ENCODE peak calls at places on chromosomes 16 and 17, in ten cellular contexts. One of them, this sample, is unnamed. For H3K36me3 and H3K27me3, the result is how much of the 10 kb centered on the place peaks cover.

GRCh38 chr17:40803617-40804082 is 3.9 kb upstream of the KRT28 start:
- DNase-seq in breast epithelium: peak
- DNase-seq in A673: peak
- DNase-seq in hepatocyte: peak
- DNase-seq in H7: peak
- DNase-seq in mammary epithelial cell: peak
- DNase-seq in CD8-positive, alpha-beta T cell: peak
- DNase-seq in neuronal stem cell: peak
- DNase-seq in psoas muscle: peak
- DNase-seq in aorta: peak
- DNase-seq in this sample: no peak

GRCh38 chr17:65078441-65079160 is 22.1 kb upstream of the GNA13 start:
- DNase-seq in mammary epithelial cell: peak
- DNase-seq in aorta: no peak
- DNase-seq in hepatocyte: no peak
- DNase-seq in breast epithelium: no peak
- DNase-seq in neuronal stem cell: no peak
- DNase-seq in H7: no peak
- DNase-seq in CD8-positive, alpha-beta T cell: no peak
- DNase-seq in psoas muscle: no peak
- DNase-seq in A673: no peak
- DNase-seq in this sample: peak

GRCh38 chr17:33647976-33648375 is 354.9 kb upstream of the ASIC2 start:
- DNase-seq in breast epithelium: no peak
- DNase-seq in A673: peak
- DNase-seq in psoas muscle: no peak
- DNase-seq in neuronal stem cell: peak
- DNase-seq in hepatocyte: peak
- DNase-seq in mammary epithelial cell: peak
- DNase-seq in aorta: no peak
- DNase-seq in CD8-positive, alpha-beta T cell: no peak
- DNase-seq in H7: peak
- DNase-seq in this sample: no peak

GRCh38 chr17:82065638-82066303 is at the start of gene DUS1L:
- DNase-seq in hepatocyte: peak
- DNase-seq in neuronal stem cell: peak
- DNase-seq in A673: peak
- DNase-seq in H7: peak
- DNase-seq in mammary epithelial cell: peak
- DNase-seq in CD8-positive, alpha-beta T cell: peak
- DNase-seq in breast epithelium: peak
- DNase-seq in psoas muscle: peak
- DNase-seq in aorta: peak
- DNase-seq in this sample: no peak

GRCh38 chr16:28156031-28156680 is 55.6 kb downstream of the XPO6 start:
- DNase-seq in aorta: no peak
- DNase-seq in neuronal stem cell: no peak
- DNase-seq in psoas muscle: no peak
- DNase-seq in A673: no peak
- DNase-seq in CD8-positive, alpha-beta T cell: no peak
- DNase-seq in hepatocyte: no peak
- DNase-seq in mammary epithelial cell: no peak
- DNase-seq in breast epithelium: no peak
- DNase-seq in H7: no peak
- DNase-seq in this sample: no peak

GRCh38 chr17:973053-973452 is 6.5 kb downstream of the NXN start:
- DNase-seq in hepatocyte: no peak
- DNase-seq in A673: no peak
- DNase-seq in aorta: no peak
- DNase-seq in psoas muscle: no peak
- DNase-seq in breast epithelium: no peak
- DNase-seq in neuronal stem cell: no peak
- DNase-seq in CD8-positive, alpha-beta T cell: no peak
- DNase-seq in mammary epithelial cell: peak
- DNase-seq in H7: peak
- DNase-seq in this sample: no peak

GRCh38 chr16:57961538-57961937 is 9.4 kb downstream of the CNGB1 start:
- DNase-seq in mammary epithelial cell: no peak
- DNase-seq in CD8-positive, alpha-beta T cell: no peak
- DNase-seq in hepatocyte: no peak
- DNase-seq in A673: no peak
- DNase-seq in psoas muscle: no peak
- DNase-seq in breast epithelium: no peak
- DNase-seq in aorta: no peak
- DNase-seq in H7: no peak
- DNase-seq in neuronal stem cell: no peak
- DNase-seq in this sample: no peak

GRCh38 chr17:79847698-79848369 is 8.6 kb upstream of the CBX4 start:
- DNase-seq in neuronal stem cell: no peak
- DNase-seq in breast epithelium: no peak
- DNase-seq in H7: no peak
- DNase-seq in psoas muscle: no peak
- DNase-seq in aorta: no peak
- DNase-seq in A673: no peak
- DNase-seq in CD8-positive, alpha-beta T cell: no peak
- DNase-seq in mammary epithelial cell: no peak
- DNase-seq in hepatocyte: no peak
- DNase-seq in this sample: no peak

GRCh38 chr17:43772877-43773648 is 5.7 kb downstream of the DUSP3 start:
- DNase-seq in psoas muscle: no peak
- DNase-seq in H7: no peak
- DNase-seq in neuronal stem cell: no peak
- DNase-seq in A673: no peak
- DNase-seq in CD8-positive, alpha-beta T cell: no peak
- DNase-seq in mammary epithelial cell: no peak
- DNase-seq in breast epithelium: no peak
- DNase-seq in hepatocyte: no peak
- DNase-seq in aorta: peak
- DNase-seq in this sample: no peak
- H3K36me3 ChIP-seq in psoas muscle: half or more
- H3K36me3 ChIP-seq in H7: under half
- H3K36me3 ChIP-seq in neuronal stem cell: under half
- H3K36me3 ChIP-seq in A673: under half
- H3K36me3 ChIP-seq in CD8-positive, alpha-beta T cell: under half
- H3K36me3 ChIP-seq in mammary epithelial cell: under half
- H3K36me3 ChIP-seq in breast epithelium: under half
- H3K36me3 ChIP-seq in hepatocyte: under half
- H3K36me3 ChIP-seq in aorta: under half
- H3K36me3 ChIP-seq in this sample: under half

GRCh38 chr17:66304304-66305174 is 2.1 kb downstream of the PRKCA start:
- DNase-seq in CD8-positive, alpha-beta T cell: no peak
- DNase-seq in hepatocyte: no peak
- DNase-seq in breast epithelium: no peak
- DNase-seq in neuronal stem cell: peak
- DNase-seq in mammary epithelial cell: peak
- DNase-seq in A673: peak
- DNase-seq in psoas muscle: no peak
- DNase-seq in H7: peak
- DNase-seq in aorta: no peak
- DNase-seq in this sample: no peak

GRCh38 chr17:66300956-66301355 is 1.5 kb upstream of the PRKCA start:
- DNase-seq in H7: no peak
- DNase-seq in breast epithelium: no peak
- DNase-seq in mammary epithelial cell: no peak
- DNase-seq in neuronal stem cell: no peak
- DNase-seq in aorta: no peak
- DNase-seq in CD8-positive, alpha-beta T cell: no peak
- DNase-seq in hepatocyte: no peak
- DNase-seq in psoas muscle: no peak
- DNase-seq in A673: no peak
- DNase-seq in this sample: no peak

GRCh38 chr17:66301864-66302741 is at the start of gene PRKCA:
- DNase-seq in breast epithelium: no peak
- DNase-seq in H7: peak
- DNase-seq in psoas muscle: peak
- DNase-seq in neuronal stem cell: peak
- DNase-seq in mammary epithelial cell: peak
- DNase-seq in aorta: peak
- DNase-seq in A673: peak
- DNase-seq in CD8-positive, alpha-beta T cell: peak
- DNase-seq in hepatocyte: peak
- DNase-seq in this sample: no peak

GRCh38 chr17:66301418-66301863 is 972 bp upstream of the PRKCA start:
- DNase-seq in psoas muscle: no peak
- DNase-seq in mammary epithelial cell: no peak
- DNase-seq in neuronal stem cell: no peak
- DNase-seq in hepatocyte: no peak
- DNase-seq in A673: no peak
- DNase-seq in breast epithelium: no peak
- DNase-seq in CD8-positive, alpha-beta T cell: no peak
- DNase-seq in H7: peak
- DNase-seq in aorta: no peak
- DNase-seq in this sample: no peak

DNA sequence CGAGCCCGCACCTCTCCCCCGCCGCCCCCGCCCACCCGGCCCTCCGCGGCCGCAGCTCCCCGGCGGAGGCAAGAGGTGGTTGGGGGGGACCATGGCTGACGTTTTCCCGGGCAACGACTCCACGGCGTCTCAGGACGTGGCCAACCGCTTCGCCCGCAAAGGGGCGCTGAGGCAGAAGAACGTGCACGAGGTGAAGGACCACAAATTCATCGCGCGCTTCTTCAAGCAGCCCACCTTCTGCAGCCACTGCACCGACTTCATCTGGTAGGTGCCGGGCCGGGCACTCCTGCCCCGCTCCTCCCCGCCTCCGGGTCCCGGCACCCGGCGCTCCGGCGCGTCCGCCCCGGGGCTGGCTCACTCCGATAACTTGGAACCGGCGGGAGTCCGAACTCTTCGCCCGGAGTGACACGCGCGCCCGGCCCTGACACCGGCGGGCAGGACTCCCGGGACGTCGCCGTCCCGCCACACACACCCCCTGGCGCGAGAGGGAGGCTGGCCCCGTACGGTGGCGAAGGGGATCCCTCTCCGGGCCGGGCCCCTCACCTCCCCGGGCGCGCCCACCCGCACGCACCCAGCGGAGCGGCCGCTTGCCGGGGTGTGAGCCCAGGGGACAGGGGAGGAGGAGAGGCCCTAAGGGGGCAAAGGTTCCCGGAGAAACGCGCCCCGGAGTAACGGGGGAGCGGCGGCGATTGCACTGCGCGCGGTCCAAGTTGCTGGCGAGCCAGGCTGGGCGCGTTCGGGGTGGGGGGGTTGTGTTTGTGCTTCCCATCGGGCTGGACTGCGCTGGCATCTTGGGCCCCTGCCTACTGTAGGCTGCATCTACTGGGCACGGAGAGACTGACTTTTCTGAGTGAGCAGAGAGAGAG is 581 bp downstream of the PRKCA start:
- DNase-seq in aorta: peak
- DNase-seq in psoas muscle: peak
- DNase-seq in CD8-positive, alpha-beta T cell: peak
- DNase-seq in A673: peak
- DNase-seq in neuronal stem cell: peak
- DNase-seq in hepatocyte: peak
- DNase-seq in breast epithelium: peak
- DNase-seq in H7: peak
- DNase-seq in mammary epithelial cell: peak
- DNase-seq in this sample: no peak
- H3K27me3 ChIP-seq in aorta: under half
- H3K27me3 ChIP-seq in psoas muscle: under half
- H3K27me3 ChIP-seq in CD8-positive, alpha-beta T cell: under half
- H3K27me3 ChIP-seq in A673: under half
- H3K27me3 ChIP-seq in neuronal stem cell: under half
- H3K27me3 ChIP-seq in hepatocyte: under half
- H3K27me3 ChIP-seq in breast epithelium: under half
- H3K27me3 ChIP-seq in H7: under half
- H3K27me3 ChIP-seq in mammary epithelial cell: under half
- H3K27me3 ChIP-seq in this sample: under half

DNA sequence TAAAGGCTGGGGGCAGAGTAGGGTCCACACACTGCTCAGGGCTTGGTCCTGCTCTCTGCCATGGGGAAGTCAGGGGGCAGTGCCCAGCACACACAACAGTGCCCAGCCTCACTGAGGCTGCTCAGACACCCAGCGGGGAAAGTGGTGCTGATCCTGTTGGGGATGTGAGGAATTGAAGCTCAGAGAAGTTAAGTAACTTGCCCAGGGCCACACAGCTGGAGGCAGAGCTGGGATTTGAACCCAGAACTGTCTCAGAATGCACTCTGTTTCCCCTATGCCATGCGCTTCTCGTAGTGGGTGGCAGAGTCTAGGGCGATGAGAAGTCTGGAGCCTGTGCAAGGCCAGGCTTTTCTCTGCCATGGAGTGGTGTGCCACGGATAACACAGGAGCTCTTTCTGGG is 59.3 kb downstream of the SDK2 start:
- DNase-seq in breast epithelium: no peak
- DNase-seq in aorta: no peak
- DNase-seq in H7: no peak
- DNase-seq in mammary epithelial cell: no peak
- DNase-seq in hepatocyte: no peak
- DNase-seq in CD8-positive, alpha-beta T cell: no peak
- DNase-seq in neuronal stem cell: no peak
- DNase-seq in A673: no peak
- DNase-seq in psoas muscle: no peak
- DNase-seq in this sample: no peak
- H3K36me3 ChIP-seq in breast epithelium: under half
- H3K36me3 ChIP-seq in aorta: under half
- H3K36me3 ChIP-seq in H7: under half
- H3K36me3 ChIP-seq in mammary epithelial cell: under half
- H3K36me3 ChIP-seq in hepatocyte: under half
- H3K36me3 ChIP-seq in CD8-positive, alpha-beta T cell: under half
- H3K36me3 ChIP-seq in neuronal stem cell: under half
- H3K36me3 ChIP-seq in A673: under half
- H3K36me3 ChIP-seq in psoas muscle: under half
- H3K36me3 ChIP-seq in this sample: under half

GRCh38 chr16:31354394-31355291 is at the start of gene ITGAX:
- DNase-seq in breast epithelium: no peak
- DNase-seq in mammary epithelial cell: peak
- DNase-seq in neuronal stem cell: no peak
- DNase-seq in CD8-positive, alpha-beta T cell: peak
- DNase-seq in hepatocyte: peak
- DNase-seq in psoas muscle: peak
- DNase-seq in aorta: peak
- DNase-seq in H7: peak
- DNase-seq in A673: no peak
- DNase-seq in this sample: no peak

GRCh38 chr16:31357324-31358156 is 2.6 kb downstream of the ITGAX start:
- DNase-seq in mammary epithelial cell: no peak
- DNase-seq in CD8-positive, alpha-beta T cell: no peak
- DNase-seq in H7: no peak
- DNase-seq in A673: no peak
- DNase-seq in hepatocyte: no peak
- DNase-seq in psoas muscle: no peak
- DNase-seq in breast epithelium: peak
- DNase-seq in aorta: peak
- DNase-seq in neuronal stem cell: no peak
- DNase-seq in this sample: no peak

GRCh38 chr16:31355701-31356100 is 725 bp downstream of the ITGAX start:
- DNase-seq in psoas muscle: no peak
- DNase-seq in mammary epithelial cell: no peak
- DNase-seq in breast epithelium: peak
- DNase-seq in aorta: peak
- DNase-seq in neuronal stem cell: no peak
- DNase-seq in A673: no peak
- DNase-seq in CD8-positive, alpha-beta T cell: no peak
- DNase-seq in H7: peak
- DNase-seq in hepatocyte: no peak
- DNase-seq in this sample: no peak

GRCh38 chr16:31360296-31360695 is 5.3 kb downstream of the ITGAX start:
- DNase-seq in mammary epithelial cell: no peak
- DNase-seq in aorta: peak
- DNase-seq in A673: no peak
- DNase-seq in psoas muscle: no peak
- DNase-seq in breast epithelium: peak
- DNase-seq in hepatocyte: no peak
- DNase-seq in neuronal stem cell: no peak
- DNase-seq in H7: no peak
- DNase-seq in CD8-positive, alpha-beta T cell: no peak
- DNase-seq in this sample: no peak

DNA sequence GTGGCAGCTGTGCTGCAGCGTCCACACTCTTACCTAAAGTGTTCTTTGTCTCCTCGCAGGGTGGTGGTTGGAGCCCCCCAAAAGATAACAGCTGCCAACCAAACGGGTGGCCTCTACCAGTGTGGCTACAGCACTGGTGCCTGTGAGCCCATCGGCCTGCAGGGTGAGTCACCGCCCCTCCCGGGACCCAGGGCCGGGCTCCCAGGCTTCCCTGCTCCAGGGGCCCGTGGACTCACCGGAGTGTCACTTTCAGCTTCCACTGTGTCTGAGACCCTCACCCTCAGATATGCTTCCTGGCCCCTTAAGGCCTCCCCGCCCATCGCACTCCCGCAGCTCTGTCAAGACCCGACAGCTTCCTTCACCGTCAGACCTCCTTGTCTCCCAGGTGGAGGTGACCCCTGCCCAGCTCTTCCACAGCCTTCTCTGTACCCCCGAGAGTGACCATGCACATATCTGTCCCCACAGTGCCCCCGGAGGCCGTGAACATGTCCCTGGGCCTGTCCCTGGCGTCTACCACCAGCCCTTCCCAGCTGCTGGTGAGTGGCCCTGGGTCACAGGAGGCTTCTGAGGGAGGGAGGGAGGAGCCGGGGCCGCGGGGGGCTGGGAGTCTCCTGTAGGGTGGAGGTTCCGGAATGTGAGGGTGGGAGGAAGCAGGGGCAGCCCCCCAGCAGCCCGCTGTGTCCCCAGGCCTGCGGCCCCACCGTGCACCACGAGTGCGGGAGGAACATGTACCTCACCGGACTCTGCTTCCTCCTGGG is 1.8 kb downstream of the ITGAX start:
- DNase-seq in breast epithelium: peak
- DNase-seq in CD8-positive, alpha-beta T cell: no peak
- DNase-seq in neuronal stem cell: no peak
- DNase-seq in aorta: peak
- DNase-seq in H7: peak
- DNase-seq in mammary epithelial cell: no peak
- DNase-seq in hepatocyte: no peak
- DNase-seq in psoas muscle: no peak
- DNase-seq in A673: no peak
- DNase-seq in this sample: no peak
- H3K27me3 ChIP-seq in breast epithelium: under half
- H3K27me3 ChIP-seq in CD8-positive, alpha-beta T cell: under half
- H3K27me3 ChIP-seq in neuronal stem cell: under half
- H3K27me3 ChIP-seq in aorta: under half
- H3K27me3 ChIP-seq in H7: under half
- H3K27me3 ChIP-seq in mammary epithelial cell: under half
- H3K27me3 ChIP-seq in hepatocyte: under half
- H3K27me3 ChIP-seq in psoas muscle: under half
- H3K27me3 ChIP-seq in A673: under half
- H3K27me3 ChIP-seq in this sample: under half

This sample was measured in BJ.